ENCODE peak calls at places on chromosomes 5 and 9, in seven cellular contexts. One of them, this sample, is unnamed. For H3K4me1 and H3K27me3, the result is how much of the 10 kb centered on the place peaks cover.

GRCh38 chr9:14159440-14160222 is 154.3 kb downstream of the NFIB start:
- DNase-seq in CD8-positive, alpha-beta memory T cell: no peak
- DNase-seq in left ventricle myocardium inferior: no peak
- DNase-seq in heart left ventricle: no peak
- DNase-seq in stomach: no peak
- DNase-seq in PC-3: no peak
- DNase-seq in ascending aorta: no peak
- DNase-seq in this sample: peak

GRCh38 chr5:121221483-121221882 is 630.2 kb upstream of the FTMT start:
- DNase-seq in CD8-positive, alpha-beta memory T cell: no peak
- DNase-seq in left ventricle myocardium inferior: no peak
- DNase-seq in heart left ventricle: no peak
- DNase-seq in stomach: no peak
- DNase-seq in PC-3: no peak
- DNase-seq in ascending aorta: no peak
- DNase-seq in this sample: no peak

GRCh38 chr9:23621166-23621565 is 204.9 kb downstream of the ELAVL2 start:
- DNase-seq in CD8-positive, alpha-beta memory T cell: no peak
- DNase-seq in left ventricle myocardium inferior: no peak
- DNase-seq in heart left ventricle: no peak
- DNase-seq in stomach: no peak
- DNase-seq in PC-3: peak
- DNase-seq in ascending aorta: no peak
- DNase-seq in this sample: no peak

GRCh38 chr9:2936221-2936620 is 92.3 kb upstream of the PUM3 start:
- DNase-seq in CD8-positive, alpha-beta memory T cell: no peak
- DNase-seq in left ventricle myocardium inferior: no peak
- DNase-seq in heart left ventricle: no peak
- DNase-seq in stomach: no peak
- DNase-seq in PC-3: no peak
- DNase-seq in ascending aorta: no peak
- DNase-seq in this sample: no peak

GRCh38 chr5:174533127-174533453 is 191.3 kb upstream of the MSX2 start:
- DNase-seq in CD8-positive, alpha-beta memory T cell: no peak
- DNase-seq in left ventricle myocardium inferior: no peak
- DNase-seq in heart left ventricle: no peak
- DNase-seq in stomach: no peak
- DNase-seq in PC-3: no peak
- DNase-seq in ascending aorta: no peak
- DNase-seq in this sample: no peak

GRCh38 chr5:62614355-62614754 is 35.7 kb downstream of the LRRC70 start:
- DNase-seq in CD8-positive, alpha-beta memory T cell: no peak
- DNase-seq in left ventricle myocardium inferior: no peak
- DNase-seq in heart left ventricle: no peak
- DNase-seq in stomach: no peak
- DNase-seq in PC-3: no peak
- DNase-seq in ascending aorta: no peak
- DNase-seq in this sample: no peak

GRCh38 chr5:95878417-95879323 is 56.1 kb upstream of the GLRX start:
- DNase-seq in CD8-positive, alpha-beta memory T cell: no peak
- DNase-seq in left ventricle myocardium inferior: no peak
- DNase-seq in heart left ventricle: no peak
- DNase-seq in stomach: no peak
- DNase-seq in PC-3: no peak
- DNase-seq in ascending aorta: no peak
- DNase-seq in this sample: no peak

GRCh38 chr5:98308960-98309359 is 464.5 kb upstream of the RGMB start:
- DNase-seq in CD8-positive, alpha-beta memory T cell: no peak
- DNase-seq in left ventricle myocardium inferior: no peak
- DNase-seq in heart left ventricle: no peak
- DNase-seq in stomach: no peak
- DNase-seq in PC-3: peak
- DNase-seq in ascending aorta: no peak
- DNase-seq in this sample: no peak

GRCh38 chr5:59956130-59956773 is 62.7 kb upstream of the PDE4D start:
- DNase-seq in CD8-positive, alpha-beta memory T cell: no peak
- DNase-seq in left ventricle myocardium inferior: no peak
- DNase-seq in heart left ventricle: no peak
- DNase-seq in stomach: no peak
- DNase-seq in PC-3: no peak
- DNase-seq in ascending aorta: no peak
- DNase-seq in this sample: no peak

GRCh38 chr5:59999056-59999455 is 105.5 kb upstream of the PDE4D start:
- DNase-seq in CD8-positive, alpha-beta memory T cell: no peak
- DNase-seq in left ventricle myocardium inferior: no peak
- DNase-seq in heart left ventricle: no peak
- DNase-seq in stomach: no peak
- DNase-seq in PC-3: no peak
- DNase-seq in ascending aorta: no peak
- DNase-seq in this sample: no peak

GRCh38 chr9:120242397-120242796 is 337.6 kb downstream of the CDK5RAP2 start:
- DNase-seq in CD8-positive, alpha-beta memory T cell: no peak
- DNase-seq in left ventricle myocardium inferior: no peak
- DNase-seq in heart left ventricle: no peak
- DNase-seq in stomach: no peak
- DNase-seq in PC-3: no peak
- DNase-seq in ascending aorta: no peak
- DNase-seq in this sample: no peak

GRCh38 chr5:132478498-132478855 is 12.1 kb downstream of the IRF1 start:
- DNase-seq in CD8-positive, alpha-beta memory T cell: no peak
- DNase-seq in left ventricle myocardium inferior: peak
- DNase-seq in heart left ventricle: no peak
- DNase-seq in stomach: no peak
- DNase-seq in PC-3: no peak
- DNase-seq in ascending aorta: no peak
- DNase-seq in this sample: no peak
- H3K4me1 ChIP-seq in CD8-positive, alpha-beta memory T cell: half or more
- H3K4me1 ChIP-seq in left ventricle myocardium inferior: half or more
- H3K4me1 ChIP-seq in heart left ventricle: half or more
- H3K4me1 ChIP-seq in stomach: half or more
- H3K4me1 ChIP-seq in PC-3: under half
- H3K4me1 ChIP-seq in ascending aorta: under half
- H3K4me1 ChIP-seq in this sample: under half

GRCh38 chr9:112326194-112326593 is 7.2 kb downstream of the PTBP3 start:
- DNase-seq in CD8-positive, alpha-beta memory T cell: no peak
- DNase-seq in left ventricle myocardium inferior: no peak
- DNase-seq in heart left ventricle: no peak
- DNase-seq in stomach: no peak
- DNase-seq in PC-3: no peak
- DNase-seq in ascending aorta: no peak
- DNase-seq in this sample: no peak

GRCh38 chr9:112323378-112323854 is 10.0 kb downstream of the PTBP3 start:
- DNase-seq in CD8-positive, alpha-beta memory T cell: no peak
- DNase-seq in left ventricle myocardium inferior: no peak
- DNase-seq in heart left ventricle: no peak
- DNase-seq in stomach: no peak
- DNase-seq in PC-3: no peak
- DNase-seq in ascending aorta: no peak
- DNase-seq in this sample: no peak

GRCh38 chr9:112325600-112325999 is 7.8 kb downstream of the PTBP3 start:
- DNase-seq in CD8-positive, alpha-beta memory T cell: no peak
- DNase-seq in left ventricle myocardium inferior: no peak
- DNase-seq in heart left ventricle: no peak
- DNase-seq in stomach: no peak
- DNase-seq in PC-3: no peak
- DNase-seq in ascending aorta: no peak
- DNase-seq in this sample: no peak

GRCh38 chr9:112325127-112325526 is 8.3 kb downstream of the PTBP3 start:
- DNase-seq in CD8-positive, alpha-beta memory T cell: no peak
- DNase-seq in left ventricle myocardium inferior: no peak
- DNase-seq in heart left ventricle: no peak
- DNase-seq in stomach: no peak
- DNase-seq in PC-3: no peak
- DNase-seq in ascending aorta: no peak
- DNase-seq in this sample: no peak

DNA sequence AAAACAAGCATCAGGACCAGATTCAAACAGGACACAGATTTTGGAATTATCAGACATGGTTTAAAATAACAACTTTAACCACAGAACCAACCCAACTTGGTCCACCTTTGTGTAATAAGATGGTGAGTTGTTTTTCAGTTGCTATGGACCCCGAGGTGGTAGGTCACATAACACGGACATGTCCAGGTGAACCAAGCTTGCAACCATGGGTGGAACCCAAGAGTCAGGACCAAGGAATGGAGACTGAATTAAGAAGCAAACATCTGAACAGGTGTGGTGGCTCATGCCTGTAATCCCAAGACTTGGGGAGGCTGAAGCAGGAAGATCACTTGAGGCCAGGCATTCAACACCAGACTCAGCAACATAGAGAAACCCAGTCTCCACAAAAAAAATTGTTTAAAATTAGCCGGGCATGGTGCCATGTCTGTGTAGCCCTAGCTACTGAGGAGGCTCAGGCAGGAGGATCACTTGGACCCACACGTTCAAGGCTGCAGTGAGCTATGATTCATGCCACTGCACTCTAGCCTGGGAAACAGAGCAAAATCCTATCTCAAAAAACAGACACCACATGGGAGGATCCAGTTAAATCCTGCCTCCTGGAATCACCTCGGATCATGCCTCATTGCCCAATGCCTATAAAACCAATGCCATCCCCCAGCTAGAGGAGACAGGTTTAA is 10.6 kb downstream of the PTBP3 start:
- DNase-seq in CD8-positive, alpha-beta memory T cell: no peak
- DNase-seq in left ventricle myocardium inferior: no peak
- DNase-seq in heart left ventricle: no peak
- DNase-seq in stomach: no peak
- DNase-seq in PC-3: no peak
- DNase-seq in ascending aorta: no peak
- DNase-seq in this sample: no peak
- H3K27me3 ChIP-seq in CD8-positive, alpha-beta memory T cell: under half
- H3K27me3 ChIP-seq in left ventricle myocardium inferior: under half
- H3K27me3 ChIP-seq in heart left ventricle: under half
- H3K27me3 ChIP-seq in stomach: under half
- H3K27me3 ChIP-seq in PC-3: under half
- H3K27me3 ChIP-seq in ascending aorta: under half
- H3K27me3 ChIP-seq in this sample: under half

GRCh38 chr9:129401623-129402340 is 219.1 kb downstream of the C9orf50 start:
- DNase-seq in CD8-positive, alpha-beta memory T cell: no peak
- DNase-seq in left ventricle myocardium inferior: peak
- DNase-seq in heart left ventricle: peak
- DNase-seq in stomach: no peak
- DNase-seq in PC-3: no peak
- DNase-seq in ascending aorta: no peak
- DNase-seq in this sample: no peak

GRCh38 chr9:129402341-129402739 is 218.6 kb downstream of the C9orf50 start:
- DNase-seq in CD8-positive, alpha-beta memory T cell: peak
- DNase-seq in left ventricle myocardium inferior: no peak
- DNase-seq in heart left ventricle: no peak
- DNase-seq in stomach: no peak
- DNase-seq in PC-3: no peak
- DNase-seq in ascending aorta: no peak
- DNase-seq in this sample: peak

GRCh38 chr9:129404621-129405020 is 216.3 kb downstream of the C9orf50 start:
- DNase-seq in CD8-positive, alpha-beta memory T cell: no peak
- DNase-seq in left ventricle myocardium inferior: no peak
- DNase-seq in heart left ventricle: no peak
- DNase-seq in stomach: no peak
- DNase-seq in PC-3: no peak
- DNase-seq in ascending aorta: no peak
- DNase-seq in this sample: no peak

GRCh38 chr9:129403743-129404620 is 216.9 kb downstream of the C9orf50 start:
- DNase-seq in CD8-positive, alpha-beta memory T cell: peak
- DNase-seq in left ventricle myocardium inferior: no peak
- DNase-seq in heart left ventricle: no peak
- DNase-seq in stomach: no peak
- DNase-seq in PC-3: no peak
- DNase-seq in ascending aorta: no peak
- DNase-seq in this sample: no peak

DNA sequence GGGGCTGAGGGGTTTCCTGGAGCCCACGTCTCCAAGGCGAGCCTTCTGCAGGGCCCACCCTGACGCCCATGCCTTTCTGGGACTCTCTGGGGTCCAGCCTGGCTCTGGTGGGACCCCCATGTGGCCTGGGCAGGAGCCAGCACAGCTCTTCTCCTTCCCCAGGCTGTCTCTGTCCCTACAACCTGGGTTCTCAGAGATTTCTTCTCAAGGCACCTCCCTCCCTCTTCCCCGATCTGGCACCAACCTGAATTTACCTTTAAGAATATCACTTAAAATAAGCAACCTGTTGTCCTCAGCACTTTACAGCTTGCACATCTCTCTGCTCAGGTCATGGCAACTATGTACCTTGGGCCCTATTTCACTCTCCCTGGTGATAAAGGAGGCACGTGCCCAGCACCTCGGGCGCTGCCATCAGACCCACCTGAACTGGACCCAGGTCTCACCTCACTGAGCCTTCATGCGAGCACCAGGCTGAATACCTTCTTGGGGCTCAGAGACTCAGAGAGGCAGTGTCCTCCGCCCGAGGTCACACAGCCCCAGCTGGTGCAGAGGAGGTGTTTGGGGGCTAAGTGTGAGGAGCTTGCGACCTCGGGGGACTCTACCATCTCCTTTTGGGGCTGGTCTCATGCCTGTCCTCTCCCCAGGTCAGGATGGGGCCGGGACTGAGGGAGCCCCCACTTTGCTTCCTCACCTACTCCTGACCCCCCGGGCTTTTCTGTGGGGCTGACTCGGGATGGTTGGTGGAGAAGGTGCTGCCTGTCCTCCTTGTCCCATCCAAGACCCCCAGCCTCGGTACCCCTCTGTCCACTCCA is 217.8 kb downstream of the C9orf50 start:
- DNase-seq in CD8-positive, alpha-beta memory T cell: peak
- DNase-seq in left ventricle myocardium inferior: no peak
- DNase-seq in heart left ventricle: no peak
- DNase-seq in stomach: no peak
- DNase-seq in PC-3: no peak
- DNase-seq in ascending aorta: no peak
- DNase-seq in this sample: no peak
- H3K4me1 ChIP-seq in CD8-positive, alpha-beta memory T cell: under half
- H3K4me1 ChIP-seq in left ventricle myocardium inferior: under half
- H3K4me1 ChIP-seq in heart left ventricle: under half
- H3K4me1 ChIP-seq in stomach: under half
- H3K4me1 ChIP-seq in PC-3: under half
- H3K4me1 ChIP-seq in ascending aorta: under half
- H3K4me1 ChIP-seq in this sample: under half

DNA sequence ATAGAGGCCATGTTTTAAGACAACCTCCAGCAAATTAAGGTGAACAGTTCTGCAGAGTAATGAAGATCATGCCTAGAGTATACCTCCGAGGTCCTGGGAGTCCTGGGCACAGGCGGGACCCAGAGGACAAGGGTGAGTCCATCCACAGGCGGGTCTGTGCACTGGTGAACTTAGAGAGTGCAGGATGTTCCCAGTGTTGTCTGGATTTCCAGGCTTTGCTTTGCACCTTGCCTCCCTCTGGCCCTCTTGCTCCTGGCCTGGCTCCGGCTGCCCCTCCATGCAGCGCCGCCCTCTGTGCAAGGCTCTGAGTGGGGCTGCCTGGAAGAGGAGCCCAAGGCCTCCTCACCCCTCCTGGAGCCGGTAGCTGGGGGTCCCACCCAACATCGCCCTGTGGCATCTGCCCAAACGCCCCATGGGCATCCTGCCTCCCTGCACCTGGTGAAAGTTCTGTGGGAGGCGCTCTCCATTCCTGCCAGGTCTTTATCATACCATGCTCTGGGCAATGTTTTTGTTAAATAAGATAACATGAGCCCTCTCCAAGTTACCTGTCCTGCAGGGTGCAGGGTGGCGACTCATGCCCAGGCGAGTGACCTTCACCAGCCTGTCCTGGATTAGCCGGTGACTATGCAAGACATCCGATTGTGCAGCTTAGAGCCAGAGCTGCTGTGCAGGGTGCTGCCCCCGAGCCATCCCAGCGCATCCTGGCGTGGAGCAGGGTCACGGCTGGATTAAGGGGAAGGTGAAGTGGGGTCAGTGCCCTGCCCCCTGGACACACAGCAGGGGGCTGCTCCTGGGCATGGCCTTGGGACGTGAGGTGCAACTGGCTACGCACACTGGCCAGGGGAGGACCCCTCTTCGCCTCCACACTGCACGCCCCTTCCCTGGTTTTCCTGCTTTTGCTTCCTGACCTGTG is 41.3 kb upstream of the LPCAT1 start:
- DNase-seq in CD8-positive, alpha-beta memory T cell: no peak
- DNase-seq in left ventricle myocardium inferior: no peak
- DNase-seq in heart left ventricle: no peak
- DNase-seq in stomach: peak
- DNase-seq in PC-3: peak
- DNase-seq in ascending aorta: no peak
- DNase-seq in this sample: no peak
- H3K27me3 ChIP-seq in CD8-positive, alpha-beta memory T cell: under half
- H3K27me3 ChIP-seq in left ventricle myocardium inferior: under half
- H3K27me3 ChIP-seq in heart left ventricle: under half
- H3K27me3 ChIP-seq in stomach: under half
- H3K27me3 ChIP-seq in PC-3: under half
- H3K27me3 ChIP-seq in ascending aorta: under half
- H3K27me3 ChIP-seq in this sample: under half

This sample was measured in HAP-1.